ENCODE peak calls at places on chromosomes 13 and 19, in five cellular contexts. T, N, D, Z and U are unnamed samples.

GRCh38 chr13:110421696-110422395 is 114.8 kb downstream of the COL4A2 start:
- DNase-seq in N (no peak), D (no peak), Z (peak; percentile 90), T (no peak), U (no peak)

GRCh38 chr19:2305424-2305823 is 2.5 kb downstream of the LINGO3 start:
- DNase-seq in T (no peak), N (no peak), Z (no peak), D (no peak), U (no peak)

GRCh38 chr13:33740134-33740538 is 77.8 kb upstream of the RFC3 start:
- DNase-seq in T (no peak), N (no peak), Z (peak; percentile 32), D (no peak), U (no peak)

GRCh38 chr19:55418185-55418584 is 10.6 kb upstream of the UBE2S start:
- DNase-seq in D (peak; percentile 41), T (peak; percentile 74), N (peak; percentile 35), Z (peak; percentile 91), U (no peak)

GRCh38 chr19:16041571-16042386 is 34.5 kb upstream of the TPM4 start:
- DNase-seq in Z (peak; percentile 52), N (peak; percentile 72), D (peak; percentile 50), T (peak; percentile 49), U (no peak)

GRCh38 chr13:27481766-27482165 is 31.4 kb upstream of the MTIF3 start:
- DNase-seq in Z (peak; percentile 10), D (peak; percentile 58), N (no peak), T (peak; percentile 37), U (no peak)

GRCh38 chr13:84481958-84482357 is 599.7 kb upstream of the SLITRK1 start:
- DNase-seq in N (no peak), Z (peak; percentile 87), T (no peak), D (no peak), U (no peak)

GRCh38 chr13:109673477-109673876 is 112.9 kb downstream of the IRS2 start:
- DNase-seq in T (no peak), Z (peak; percentile 6), N (no peak), D (no peak), U (no peak)

GRCh38 chr19:12723643-12724426 is at the start of gene TNPO2:
- DNase-seq in D (peak; percentile 71), Z (peak; percentile 62), N (no peak), T (peak; percentile 24), U (no peak)
- TF ChIP-seq POLR2A in D (no peak), Z (peak; percentile 23), N (no peak), T (no peak), U (no peak)

GRCh38 chr19:46353730-46354528 is 7.0 kb downstream of the PPP5C start:
- DNase-seq in T (no peak), D (no peak), N (no peak), Z (no peak), U (no peak)
- H3K27ac ChIP-seq in T (no peak overlapping the region), D (no peak overlapping the region), N (peak overlapping the region; percentile 52), Z (no peak overlapping the region), U (no peak overlapping the region)

GRCh38 chr19:3684817-3685410 is 15.4 kb downstream of the PIP5K1C start:
- DNase-seq in N (no peak), D (no peak), T (no peak), Z (no peak), U (no peak)

GRCh38 chr19:3687393-3687773 is 12.9 kb downstream of the PIP5K1C start:
- DNase-seq in D (no peak), N (no peak), T (no peak), Z (no peak), U (no peak)

GRCh38 chr19:3690551-3691371 is 9.5 kb downstream of the PIP5K1C start:
- DNase-seq in N (no peak), D (no peak), T (no peak), Z (no peak), U (no peak)

GRCh38 chr19:3691372-3691716 is 8.9 kb downstream of the PIP5K1C start:
- DNase-seq in N (no peak), Z (no peak), D (no peak), T (no peak), U (no peak)

DNA sequence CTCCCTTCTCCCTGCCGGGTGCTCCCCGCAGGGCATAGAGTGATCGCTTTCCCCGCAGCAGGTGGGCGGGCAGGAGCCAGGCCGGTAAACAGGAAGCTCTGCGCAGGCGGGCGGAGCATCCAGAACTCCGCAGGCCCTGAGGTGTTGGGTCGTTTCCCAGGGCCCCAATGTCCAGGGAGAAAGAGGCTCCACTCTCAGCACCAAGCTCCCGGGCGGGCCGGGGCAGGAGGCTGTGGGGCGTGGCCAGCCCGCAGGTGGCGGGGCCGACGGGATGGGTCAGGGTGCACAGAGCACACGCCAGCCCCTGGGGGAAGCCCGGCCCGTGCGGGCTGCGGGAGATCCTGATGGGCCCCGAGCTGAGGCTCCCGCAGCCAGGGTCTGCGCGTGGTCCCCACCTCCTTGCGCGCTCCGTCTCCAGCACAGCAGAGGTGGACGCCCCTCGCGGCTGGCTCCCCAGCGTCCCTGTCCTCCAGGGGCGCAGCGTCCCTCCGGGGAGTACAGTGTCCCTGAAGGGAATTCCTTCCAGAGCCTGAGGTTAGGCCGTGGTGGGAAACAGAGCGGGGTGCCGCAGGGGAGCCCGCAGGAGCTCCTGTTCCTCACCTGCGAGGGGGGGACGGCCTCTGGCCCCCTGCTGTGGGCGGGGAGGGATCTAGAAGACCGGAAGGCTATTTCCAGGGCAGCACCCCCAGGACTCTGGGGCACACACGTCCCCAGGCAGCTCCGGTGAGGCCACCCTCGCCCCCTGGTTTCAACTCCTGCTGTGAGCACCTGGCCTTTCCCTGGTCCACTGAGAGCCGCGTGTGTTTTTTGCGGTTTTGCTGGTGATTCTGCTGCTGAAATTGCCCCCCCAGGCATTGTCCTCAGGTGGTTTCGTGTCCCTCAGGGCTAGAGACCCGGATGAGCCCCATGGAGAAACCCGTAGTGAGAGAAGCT is 12.2 kb downstream of the PIP5K1C start:
- DNase-seq in D (no peak), T (no peak), Z (no peak), N (peak; percentile 58), U (no peak)
- TF ChIP-seq POLR2A in D (no peak), T (no peak), Z (no peak), N (no peak), U (no peak)

DNA sequence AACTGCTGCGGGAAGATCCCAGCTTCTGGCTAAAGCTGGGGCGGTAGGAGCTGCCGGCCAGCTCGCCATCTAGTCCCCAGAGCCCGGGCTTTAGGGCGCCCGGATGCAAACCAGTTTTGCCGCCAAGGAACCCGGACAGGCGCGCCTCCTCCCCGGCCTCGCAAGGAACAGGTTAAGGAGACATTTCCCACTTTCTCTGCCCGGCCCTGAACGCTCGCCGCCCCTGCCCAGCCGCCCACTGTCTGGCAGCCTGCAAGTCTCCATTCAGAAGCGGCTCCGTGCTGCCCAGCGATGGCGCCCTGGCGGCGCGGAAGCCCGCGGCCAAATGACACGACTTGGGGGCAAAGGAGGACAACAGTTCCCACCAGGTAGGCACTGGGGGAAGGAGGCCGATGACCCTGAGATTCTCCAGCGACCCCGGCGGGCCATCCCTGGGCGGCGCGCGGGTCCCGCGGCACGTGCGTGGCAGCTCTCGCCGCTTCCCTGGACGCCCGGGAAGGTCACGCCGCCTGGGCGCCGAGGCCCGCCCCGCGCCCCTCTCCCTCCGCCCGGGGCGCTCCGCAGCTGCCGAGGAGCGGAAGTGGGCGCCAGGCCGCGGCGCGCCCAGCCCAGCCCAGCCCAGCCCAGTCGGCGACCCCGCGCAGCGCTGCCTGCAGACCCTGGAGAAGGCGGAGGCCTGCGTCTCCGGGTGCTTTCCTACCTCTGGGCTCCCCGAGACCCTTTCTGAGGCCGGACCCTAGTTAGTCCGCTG is 42.2 kb upstream of the HNRNPA1L2 start:
- DNase-seq in Z (peak; percentile 13), T (no peak), D (no peak), N (no peak), U (no peak)
- H3K27ac ChIP-seq in Z (peak overlapping the region; percentile 82), T (no peak overlapping the region), D (no peak overlapping the region), N (peak overlapping the region; percentile 94), U (peak overlapping the region; percentile 87)

GRCh38 chr13:46552888-46553520 is at the start of gene LRCH1:
- DNase-seq in D (no peak), T (peak; percentile 52), Z (peak; percentile 80), N (peak; percentile 87), U (peak; percentile 69)
- TF ChIP-seq POLR2A in D (peak; percentile 21), T (peak; percentile 40), Z (peak; percentile 20), N (no peak), U (peak; percentile 43)

GRCh38 chr13:95614641-95615245 is 29.8 kb downstream of the DZIP1 start:
- DNase-seq in T (no peak), D (no peak), N (no peak), Z (no peak), U (no peak)
- H3K27ac ChIP-seq in T (no peak overlapping the region), D (no peak overlapping the region), N (no peak overlapping the region), Z (no peak overlapping the region), U (no peak overlapping the region)

DNA sequence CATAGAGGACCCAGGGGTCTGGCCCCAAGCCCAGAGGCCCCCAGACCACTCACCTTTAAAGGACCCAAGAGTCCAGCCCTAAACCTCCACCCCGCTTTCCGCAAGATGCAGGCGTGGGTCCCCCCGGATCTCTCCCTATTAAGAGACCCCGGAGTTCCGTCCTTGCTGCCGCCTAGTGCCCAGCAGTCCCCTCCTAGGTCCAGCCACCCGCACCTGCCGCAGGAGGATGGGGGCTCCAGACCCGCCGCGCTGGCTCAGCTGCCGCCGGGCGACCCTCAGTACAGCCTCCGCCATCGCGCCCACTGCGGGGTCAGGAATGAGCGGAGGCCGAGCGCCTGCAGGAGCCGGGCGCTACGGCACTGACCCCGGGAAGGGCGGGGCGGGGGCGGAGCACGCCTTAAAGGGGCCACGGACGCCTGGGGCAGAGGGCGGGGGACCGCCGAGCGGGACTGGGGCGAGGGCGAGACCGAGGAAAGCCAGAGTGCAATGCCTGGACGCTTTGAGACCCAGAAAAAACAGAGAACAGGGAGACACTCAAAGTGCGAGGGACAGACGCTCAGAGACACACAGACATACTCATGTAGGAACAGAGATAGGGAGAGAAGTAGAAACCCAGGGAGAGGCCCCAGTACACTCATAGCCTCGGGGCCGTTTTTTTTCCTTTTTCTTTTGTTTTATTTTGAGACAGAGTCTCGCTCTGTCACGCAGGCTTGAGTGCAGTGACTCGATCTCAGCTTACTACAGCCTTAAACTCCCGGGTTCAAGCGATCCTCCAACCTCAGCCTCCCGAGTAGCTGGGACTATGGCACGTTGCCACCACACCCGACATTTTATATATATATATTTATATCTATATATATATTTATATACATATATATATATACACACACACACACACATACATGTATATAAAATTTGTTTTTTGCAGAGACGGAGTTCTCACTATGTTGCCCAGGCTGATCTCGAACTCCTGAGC is at the start of gene ETHE1:
- DNase-seq in Z (peak; percentile 31), D (no peak), N (peak; percentile 63), T (no peak), U (no peak)
- TF ChIP-seq POLR2A in Z (peak; percentile 60), D (no peak), N (peak; percentile 66), T (peak; percentile 66), U (peak; percentile 63)